ENCODE peak calls at places on chromosomes 2 and 18, in nine cellular contexts. Y is stomach, J is small intestine, W is pancreas, X is adipocyte, A is uterus, Q is tibial nerve, O is upper lobe of right lung, E is A549. V is an unnamed sample.

GRCh38 chr2:223306371-223306770 is 254.4 kb downstream of the KCNE4 start:
- DNase-seq in Y (no peak), J (no peak), W (no peak), X (peak; percentile 48), A (no peak), Q (no peak), O (no peak), E (peak; percentile 42), V (no peak)

GRCh38 chr2:150705357-150705756 is 217.9 kb upstream of the RND3 start:
- DNase-seq in Y (no peak), J (no peak), W (no peak), X (no peak), A (no peak), Q (no peak), O (no peak), E (no peak), V (no peak)

GRCh38 chr2:47056374-47056773 is 98.7 kb downstream of the STPG4 start:
- DNase-seq in Y (no peak), J (no peak), W (no peak), X (peak; percentile 87), A (peak; percentile 62), Q (no peak), O (no peak), E (no peak), V (no peak)

GRCh38 chr2:162085090-162085891 is 11.3 kb upstream of the DPP4 start:
- DNase-seq in Y (no peak), J (no peak), W (no peak), X (peak; percentile 67), A (no peak), Q (no peak), O (no peak), E (no peak), V (no peak)

GRCh38 chr2:149413487-149413886 is 83.1 kb downstream of the LYPD6 start:
- DNase-seq in Y (no peak), J (no peak), W (no peak), X (no peak), A (no peak), Q (no peak), O (no peak), E (no peak), V (no peak)

GRCh38 chr2:188788621-188789020 is 185.6 kb upstream of the COL3A1 start:
- DNase-seq in Y (peak; percentile 43), J (no peak), W (peak; percentile 23), X (peak; percentile 89), A (peak; percentile 78), Q (peak; percentile 61), O (no peak), E (peak; percentile 55), V (no peak)

GRCh38 chr18:3448845-3449701 is 899 bp upstream of the TGIF1 start:
- DNase-seq in Y (peak; percentile 81), J (peak; percentile 83), W (peak; percentile 81), X (peak; percentile 98), A (peak; percentile 76), Q (peak; percentile 83), O (peak; percentile 93), E (peak; percentile 86), V (peak; percentile 96)

GRCh38 chr2:222969491-222969890 is 82.5 kb upstream of the KCNE4 start:
- DNase-seq in Y (no peak), J (no peak), W (no peak), X (peak; percentile 83), A (no peak), Q (no peak), O (no peak), E (no peak), V (no peak)

GRCh38 chr18:37524546-37525301 is 40.9 kb downstream of the CELF4 start:
- DNase-seq in Y (no peak), J (no peak), W (no peak), X (no peak), A (no peak), Q (no peak), O (no peak), E (no peak), V (no peak)

GRCh38 chr2:172339431-172340010 is 87.9 kb upstream of the ITGA6 start:
- DNase-seq in Y (no peak), J (peak; percentile 63), W (no peak), X (peak; percentile 39), A (no peak), Q (no peak), O (no peak), E (no peak), V (no peak)

GRCh38 chr18:70453058-70453775 is 164.4 kb downstream of the SOCS6 start:
- DNase-seq in Y (no peak), J (no peak), W (no peak), X (no peak), A (no peak), Q (no peak), O (no peak), E (no peak), V (no peak)

GRCh38 chr2:158095912-158096311 is 5.8 kb upstream of the UPP2 start:
- DNase-seq in Y (no peak), J (no peak), W (no peak), X (no peak), A (no peak), Q (no peak), O (no peak), E (peak; percentile 14), V (no peak)

GRCh38 chr2:168203762-168204693 is 43.4 kb downstream of the STK39 start:
- DNase-seq in Y (no peak), J (no peak), W (peak; percentile 75), X (no peak), A (no peak), Q (no peak), O (no peak), E (no peak), V (peak; percentile 9)

GRCh38 chr2:8202139-8202538 is 479.7 kb upstream of the ID2 start:
- DNase-seq in Y (no peak), J (no peak), W (no peak), X (no peak), A (no peak), Q (no peak), O (no peak), E (no peak), V (no peak)

GRCh38 chr2:208373460-208374089 is 33.0 kb upstream of the PTH2R start:
- DNase-seq in Y (no peak), J (peak; percentile 33), W (no peak), X (peak; percentile 83), A (no peak), Q (no peak), O (no peak), E (peak; percentile 67), V (no peak)

GRCh38 chr2:171902840-171903420 is 8.9 kb upstream of the SLC25A12 start:
- DNase-seq in Y (no peak), J (no peak), W (no peak), X (no peak), A (no peak), Q (no peak), O (no peak), E (no peak), V (no peak)

GRCh38 chr2:72956936-72957335 is 39.6 kb downstream of the EMX1 start:
- DNase-seq in Y (no peak), J (no peak), W (no peak), X (no peak), A (no peak), Q (no peak), O (no peak), E (no peak), V (no peak)

GRCh38 chr2:72953976-72954375 is 36.7 kb downstream of the EMX1 start:
- DNase-seq in Y (no peak), J (peak; percentile 23), W (no peak), X (no peak), A (no peak), Q (no peak), O (no peak), E (no peak), V (no peak)

GRCh38 chr2:72954376-72955187 is 37.3 kb downstream of the EMX1 start:
- DNase-seq in Y (no peak), J (no peak), W (no peak), X (no peak), A (no peak), Q (no peak), O (no peak), E (no peak), V (no peak)

GRCh38 chr2:72955188-72956049 is 38.1 kb downstream of the EMX1 start:
- DNase-seq in Y (no peak), J (no peak), W (no peak), X (no peak), A (no peak), Q (no peak), O (no peak), E (no peak), V (peak; percentile 75)

GRCh38 chr2:72956050-72956395 is 38.7 kb downstream of the EMX1 start:
- DNase-seq in Y (no peak), J (no peak), W (no peak), X (no peak), A (no peak), Q (no peak), O (no peak), E (no peak), V (no peak)
- H3K4me1 ChIP-seq in Y (no peaks in the 10 kb centered on the region), J (no peaks in the 10 kb centered on the region), W (no peaks in the 10 kb centered on the region), X (no peaks in the 10 kb centered on the region), A (no peaks in the 10 kb centered on the region), Q (no peaks in the 10 kb centered on the region), O (no peaks in the 10 kb centered on the region), E (no peaks in the 10 kb centered on the region), V (no peaks in the 10 kb centered on the region)

DNA sequence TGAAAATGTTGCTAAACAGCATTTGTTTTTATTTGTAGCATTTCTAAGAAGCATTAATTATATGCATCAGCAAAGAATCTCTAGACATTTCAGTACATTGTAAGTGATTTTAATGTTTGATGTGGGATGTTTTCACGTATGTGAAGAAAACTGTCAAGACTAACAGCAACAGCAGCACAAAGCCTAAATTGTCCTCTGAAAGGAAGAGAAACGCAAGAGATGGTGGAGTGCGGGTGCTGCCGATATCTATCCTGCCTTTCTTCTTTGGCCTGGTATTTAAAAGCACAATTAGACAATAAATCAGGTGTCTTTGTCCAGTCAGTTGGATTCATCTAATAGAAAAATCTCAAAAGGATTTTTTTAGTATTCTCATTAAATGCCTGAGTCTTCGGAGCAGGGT is 3.1 kb downstream of the TWIST2 start:
- DNase-seq in Y (no peak), J (no peak), W (no peak), X (peak; percentile 48), A (no peak), Q (no peak), O (no peak), E (no peak), V (no peak)
- H3K4me1 ChIP-seq in Y (peaks cover 24% of the 10 kb centered on the region), J (no peaks in the 10 kb centered on the region), W (no peaks in the 10 kb centered on the region), X (peaks cover 36% of the 10 kb centered on the region), A (no peaks in the 10 kb centered on the region), Q (peaks cover 35% of the 10 kb centered on the region), O (peaks cover 8% of the 10 kb centered on the region), E (peaks cover 14% of the 10 kb centered on the region), V (peaks cover 34% of the 10 kb centered on the region)

GRCh38 chr2:43133708-43134570 is 92.5 kb downstream of the ZFP36L2 start:
- DNase-seq in Y (peak; percentile 62), J (peak; percentile 59), W (peak; percentile 54), X (no peak), A (no peak), Q (no peak), O (peak; percentile 77), E (no peak), V (peak; percentile 78)
- H3K4me1 ChIP-seq in Y (peaks cover 51% of the 10 kb centered on the region), J (peaks cover 23% of the 10 kb centered on the region), W (peaks cover 20% of the 10 kb centered on the region), X (peaks cover 25% of the 10 kb centered on the region), A (no peaks in the 10 kb centered on the region), Q (peaks cover 74% of the 10 kb centered on the region), O (peaks cover 79% of the 10 kb centered on the region), E (peaks cover 40% of the 10 kb centered on the region), V (peaks cover 93% of the 10 kb centered on the region)

DNA sequence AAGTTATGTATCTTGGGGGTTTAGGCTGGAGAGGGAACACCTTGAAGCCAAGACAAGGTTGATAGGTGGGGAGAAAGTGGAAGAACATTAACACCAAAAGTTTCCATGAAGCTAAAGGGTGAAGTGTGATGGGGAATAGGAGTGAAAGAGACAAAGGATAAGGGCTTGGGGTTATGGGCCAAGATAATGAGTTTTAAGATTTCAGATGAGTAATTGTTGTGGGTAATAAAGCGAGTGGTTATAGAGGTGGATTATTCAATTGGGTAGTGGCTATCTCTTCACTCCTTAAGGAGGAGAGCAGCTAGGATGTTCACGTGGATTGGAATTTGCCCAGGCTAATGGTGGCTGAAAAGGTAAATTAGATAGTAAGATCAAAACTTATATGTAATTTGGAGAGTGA is 29.8 kb downstream of the EML4 start:
- DNase-seq in Y (no peak), J (no peak), W (no peak), X (no peak), A (no peak), Q (no peak), O (no peak), E (no peak), V (no peak)
- H3K4me1 ChIP-seq in Y (peaks cover 3% of the 10 kb centered on the region), J (peaks cover 6% of the 10 kb centered on the region), W (peaks cover 46% of the 10 kb centered on the region), X (peaks cover 39% of the 10 kb centered on the region), A (no peaks in the 10 kb centered on the region), Q (peaks cover 17% of the 10 kb centered on the region), O (peaks cover 39% of the 10 kb centered on the region), E (peaks cover 40% of the 10 kb centered on the region), V (peaks cover 14% of the 10 kb centered on the region)